ENCODE peak calls at places on chromosomes 13 and 19, in six cellular contexts. One of them, this sample, is unnamed.

GRCh38 chr13:29963086-29963485 is 112.7 kb upstream of the UBL3 start:
- DNase-seq in HFFc6: no peak
- DNase-seq in HS-5: no peak
- DNase-seq in stromal cell of bone marrow: no peak
- DNase-seq in NCI-H2227 treated with DMSO at 0.1 percent for 48 hours: no peak
- DNase-seq in substantia nigra: no peak
- DNase-seq in this sample: no peak

GRCh38 chr13:102347490-102347889 is 54.4 kb downstream of the FGF14 start:
- DNase-seq in HFFc6: no peak
- DNase-seq in HS-5: no peak
- DNase-seq in stromal cell of bone marrow: no peak
- DNase-seq in NCI-H2227 treated with DMSO at 0.1 percent for 48 hours: no peak
- DNase-seq in substantia nigra: no peak
- DNase-seq in this sample: no peak

GRCh38 chr13:44050450-44051063 is 170.9 kb downstream of the LACC1 start:
- DNase-seq in HFFc6: no peak
- DNase-seq in HS-5: no peak
- DNase-seq in stromal cell of bone marrow: peak; percentile 29
- DNase-seq in NCI-H2227 treated with DMSO at 0.1 percent for 48 hours: peak; percentile 12
- DNase-seq in substantia nigra: no peak
- DNase-seq in this sample: no peak

GRCh38 chr13:19782049-19782726 is 557 bp downstream of the PSPC1 start:
- DNase-seq in HFFc6: peak; percentile 15
- DNase-seq in HS-5: no peak
- DNase-seq in stromal cell of bone marrow: peak; percentile 20
- DNase-seq in NCI-H2227 treated with DMSO at 0.1 percent for 48 hours: peak; percentile 48
- DNase-seq in substantia nigra: peak; percentile 70
- DNase-seq in this sample: peak; percentile 65

GRCh38 chr13:39672378-39673132 is 17.1 kb downstream of the COG6 start:
- DNase-seq in HFFc6: no peak
- DNase-seq in HS-5: no peak
- DNase-seq in stromal cell of bone marrow: no peak
- DNase-seq in NCI-H2227 treated with DMSO at 0.1 percent for 48 hours: no peak
- DNase-seq in substantia nigra: no peak
- DNase-seq in this sample: no peak

GRCh38 chr19:7120499-7120898 is 51.0 kb downstream of the ZNF557 start:
- DNase-seq in HFFc6: no peak
- DNase-seq in HS-5: no peak
- DNase-seq in stromal cell of bone marrow: no peak
- DNase-seq in NCI-H2227 treated with DMSO at 0.1 percent for 48 hours: no peak
- DNase-seq in substantia nigra: no peak
- DNase-seq in this sample: no peak

GRCh38 chr19:39949026-39949747 is 14.8 kb upstream of the FCGBP start:
- DNase-seq in HFFc6: no peak
- DNase-seq in HS-5: no peak
- DNase-seq in stromal cell of bone marrow: no peak
- DNase-seq in NCI-H2227 treated with DMSO at 0.1 percent for 48 hours: no peak
- DNase-seq in substantia nigra: no peak
- DNase-seq in this sample: no peak

GRCh38 chr19:33040994-33041827 is 23.5 kb downstream of the RHPN2 start:
- DNase-seq in HFFc6: no peak
- DNase-seq in HS-5: no peak
- DNase-seq in stromal cell of bone marrow: no peak
- DNase-seq in NCI-H2227 treated with DMSO at 0.1 percent for 48 hours: peak; percentile 88
- DNase-seq in substantia nigra: peak; percentile 37
- DNase-seq in this sample: peak; percentile 75

GRCh38 chr13:76038920-76039716 is 403.0 kb downstream of the LMO7 start:
- DNase-seq in HFFc6: no peak
- DNase-seq in HS-5: no peak
- DNase-seq in stromal cell of bone marrow: no peak
- DNase-seq in NCI-H2227 treated with DMSO at 0.1 percent for 48 hours: no peak
- DNase-seq in substantia nigra: no peak
- DNase-seq in this sample: no peak

GRCh38 chr13:111467111-111467890 is 146.9 kb downstream of the TEX29 start:
- DNase-seq in HFFc6: no peak
- DNase-seq in HS-5: no peak
- DNase-seq in stromal cell of bone marrow: no peak
- DNase-seq in NCI-H2227 treated with DMSO at 0.1 percent for 48 hours: no peak
- DNase-seq in substantia nigra: no peak
- DNase-seq in this sample: no peak

GRCh38 chr13:26007261-26007765 is 44.5 kb downstream of the SHISA2 start:
- DNase-seq in HFFc6: no peak
- DNase-seq in HS-5: no peak
- DNase-seq in stromal cell of bone marrow: no peak
- DNase-seq in NCI-H2227 treated with DMSO at 0.1 percent for 48 hours: no peak
- DNase-seq in substantia nigra: no peak
- DNase-seq in this sample: no peak

GRCh38 chr19:1396768-1397679 is 4.3 kb downstream of the GAMT start:
- DNase-seq in HFFc6: no peak
- DNase-seq in HS-5: no peak
- DNase-seq in stromal cell of bone marrow: no peak
- DNase-seq in NCI-H2227 treated with DMSO at 0.1 percent for 48 hours: no peak
- DNase-seq in substantia nigra: no peak
- DNase-seq in this sample: no peak

GRCh38 chr19:4773047-4773640 is 18.4 kb upstream of the FEM1A start:
- DNase-seq in HFFc6: no peak
- DNase-seq in HS-5: no peak
- DNase-seq in stromal cell of bone marrow: no peak
- DNase-seq in NCI-H2227 treated with DMSO at 0.1 percent for 48 hours: no peak
- DNase-seq in substantia nigra: no peak
- DNase-seq in this sample: no peak

GRCh38 chr19:53091855-53092254 is 11.4 kb downstream of the ZNF160 start:
- DNase-seq in HFFc6: no peak
- DNase-seq in HS-5: no peak
- DNase-seq in stromal cell of bone marrow: no peak
- DNase-seq in NCI-H2227 treated with DMSO at 0.1 percent for 48 hours: no peak
- DNase-seq in substantia nigra: no peak
- DNase-seq in this sample: no peak

GRCh38 chr19:52170304-52170703 is 1.1 kb downstream of the ZNF836 start:
- DNase-seq in HFFc6: no peak
- DNase-seq in HS-5: no peak
- DNase-seq in stromal cell of bone marrow: no peak
- DNase-seq in NCI-H2227 treated with DMSO at 0.1 percent for 48 hours: no peak
- DNase-seq in substantia nigra: no peak
- DNase-seq in this sample: peak; percentile 10

GRCh38 chr13:98267080-98267912 is 90.2 kb upstream of the RNF113B start:
- DNase-seq in HFFc6: no peak
- DNase-seq in HS-5: no peak
- DNase-seq in stromal cell of bone marrow: no peak
- DNase-seq in NCI-H2227 treated with DMSO at 0.1 percent for 48 hours: no peak
- DNase-seq in substantia nigra: no peak
- DNase-seq in this sample: peak; percentile 54

GRCh38 chr13:35470671-35471465 is 5.6 kb downstream of the MAB21L1 start:
- DNase-seq in HFFc6: peak; percentile 74
- DNase-seq in HS-5: no peak
- DNase-seq in stromal cell of bone marrow: no peak
- DNase-seq in NCI-H2227 treated with DMSO at 0.1 percent for 48 hours: no peak
- DNase-seq in substantia nigra: no peak
- DNase-seq in this sample: no peak

GRCh38 chr19:17950310-17951150 is 16.4 kb upstream of the KCNN1 start:
- DNase-seq in HFFc6: no peak
- DNase-seq in HS-5: no peak
- DNase-seq in stromal cell of bone marrow: no peak
- DNase-seq in NCI-H2227 treated with DMSO at 0.1 percent for 48 hours: no peak
- DNase-seq in substantia nigra: no peak
- DNase-seq in this sample: no peak

GRCh38 chr19:55258476-55258827 is 365 bp downstream of the PPP6R1 start:
- DNase-seq in HFFc6: no peak
- DNase-seq in HS-5: no peak
- DNase-seq in stromal cell of bone marrow: no peak
- DNase-seq in NCI-H2227 treated with DMSO at 0.1 percent for 48 hours: no peak
- DNase-seq in substantia nigra: peak; percentile 61
- DNase-seq in this sample: no peak

GRCh38 chr19:17296278-17296677 is 6.9 kb downstream of the ABHD8 start:
- DNase-seq in HFFc6: peak; percentile 59
- DNase-seq in HS-5: no peak
- DNase-seq in stromal cell of bone marrow: peak; percentile 19
- DNase-seq in NCI-H2227 treated with DMSO at 0.1 percent for 48 hours: no peak
- DNase-seq in substantia nigra: no peak
- DNase-seq in this sample: no peak

GRCh38 chr13:38686635-38687245 is at the start of gene FREM2:
- DNase-seq in HFFc6: no peak
- DNase-seq in HS-5: no peak
- DNase-seq in stromal cell of bone marrow: no peak
- DNase-seq in NCI-H2227 treated with DMSO at 0.1 percent for 48 hours: peak; percentile 76
- DNase-seq in substantia nigra: no peak
- DNase-seq in this sample: peak; percentile 61

GRCh38 chr19:10416380-10417257 is 3.7 kb upstream of the PDE4A start:
- DNase-seq in HFFc6: peak; percentile 82
- DNase-seq in HS-5: peak; percentile 70
- DNase-seq in stromal cell of bone marrow: peak; percentile 69
- DNase-seq in NCI-H2227 treated with DMSO at 0.1 percent for 48 hours: peak; percentile 73
- DNase-seq in substantia nigra: peak; percentile 44
- DNase-seq in this sample: peak; percentile 95

GRCh38 chr19:18436651-18437478 is 1.1 kb downstream of the ISYNA1 start:
- DNase-seq in HFFc6: peak; percentile 49
- DNase-seq in HS-5: no peak
- DNase-seq in stromal cell of bone marrow: no peak
- DNase-seq in NCI-H2227 treated with DMSO at 0.1 percent for 48 hours: peak; percentile 64
- DNase-seq in substantia nigra: peak; percentile 29
- DNase-seq in this sample: peak; percentile 80

GRCh38 chr19:9940778-9941177 is 4.5 kb upstream of the OLFM2 start:
- DNase-seq in HFFc6: peak; percentile 62
- DNase-seq in HS-5: no peak
- DNase-seq in stromal cell of bone marrow: no peak
- DNase-seq in NCI-H2227 treated with DMSO at 0.1 percent for 48 hours: no peak
- DNase-seq in substantia nigra: no peak
- DNase-seq in this sample: no peak

GRCh38 chr13:34577051-34577450 is 365.0 kb upstream of the NBEA start:
- DNase-seq in HFFc6: peak; percentile 27
- DNase-seq in HS-5: peak; percentile 13
- DNase-seq in stromal cell of bone marrow: peak; percentile 9
- DNase-seq in NCI-H2227 treated with DMSO at 0.1 percent for 48 hours: no peak
- DNase-seq in substantia nigra: no peak
- DNase-seq in this sample: no peak

GRCh38 chr13:100608906-100609305 is 20.3 kb upstream of the GGACT start:
- DNase-seq in HFFc6: no peak
- DNase-seq in HS-5: no peak
- DNase-seq in stromal cell of bone marrow: no peak
- DNase-seq in NCI-H2227 treated with DMSO at 0.1 percent for 48 hours: no peak
- DNase-seq in substantia nigra: no peak
- DNase-seq in this sample: no peak

GRCh38 chr19:39968789-39969188 is 2.2 kb upstream of the PSMC4 start:
- DNase-seq in HFFc6: no peak
- DNase-seq in HS-5: no peak
- DNase-seq in stromal cell of bone marrow: no peak
- DNase-seq in NCI-H2227 treated with DMSO at 0.1 percent for 48 hours: no peak
- DNase-seq in substantia nigra: no peak
- DNase-seq in this sample: no peak

GRCh38 chr13:100275746-100276145 is 186.9 kb downstream of the PCCA start:
- DNase-seq in HFFc6: no peak
- DNase-seq in HS-5: no peak
- DNase-seq in stromal cell of bone marrow: no peak
- DNase-seq in NCI-H2227 treated with DMSO at 0.1 percent for 48 hours: no peak
- DNase-seq in substantia nigra: no peak
- DNase-seq in this sample: no peak

GRCh38 chr13:42099962-42100675 is 51.7 kb downstream of the DGKH start:
- DNase-seq in HFFc6: no peak
- DNase-seq in HS-5: no peak
- DNase-seq in stromal cell of bone marrow: no peak
- DNase-seq in NCI-H2227 treated with DMSO at 0.1 percent for 48 hours: no peak
- DNase-seq in substantia nigra: no peak
- DNase-seq in this sample: no peak

GRCh38 chr13:77409412-77409811 is 82.5 kb upstream of the MYCBP2 start:
- DNase-seq in HFFc6: no peak
- DNase-seq in HS-5: no peak
- DNase-seq in stromal cell of bone marrow: no peak
- DNase-seq in NCI-H2227 treated with DMSO at 0.1 percent for 48 hours: no peak
- DNase-seq in substantia nigra: no peak
- DNase-seq in this sample: no peak

This sample was measured in body of pancreas.